ENCODE peak calls at places on chromosomes 13 and 19, in four cellular contexts. A, I, Q and F are unnamed samples.
A peak's percentile ranks its signal among the peaks of the same experiment; 100 is the strongest.

GRCh38 chr19:43425567-43426392 is 11.1 kb downstream of the TEX101 start:
- DNase-seq in I (peak; percentile 46), Q (no peak), A (no peak), F (no peak)

GRCh38 chr13:99331881-99332293 is 24.7 kb upstream of the GPR183 start:
- DNase-seq in Q (no peak), A (no peak), I (no peak), F (no peak)

GRCh38 chr19:17391371-17392151 is 2.4 kb downstream of the CCDC194 start:
- DNase-seq in I (no peak), A (no peak), Q (peak; percentile 38), F (no peak)

GRCh38 chr13:48630791-48631190 is 22.9 kb upstream of the CYSLTR2 start:
- DNase-seq in I (no peak), Q (no peak), A (no peak), F (peak; percentile 44)

GRCh38 chr13:24683833-24684599 is 3.8 kb downstream of the ATP12A start:
- DNase-seq in I (peak; percentile 90), Q (peak; percentile 86), A (peak; percentile 40), F (peak; percentile 40)

GRCh38 chr13:20702530-20702929 is 969 bp upstream of the IL17D start:
- DNase-seq in I (no peak), Q (no peak), A (peak; percentile 16), F (no peak)

GRCh38 chr19:20247016-20247683 is 80.1 kb downstream of the ZNF486 start:
- DNase-seq in Q (peak; percentile 59), I (peak; percentile 82), A (peak; percentile 6), F (peak; percentile 64)

GRCh38 chr13:61777902-61778301 is 362.3 kb upstream of the PCDH20 start:
- DNase-seq in Q (no peak), A (no peak), I (no peak), F (no peak)

GRCh38 chr13:30722361-30722760 is 13.0 kb upstream of the ALOX5AP start:
- DNase-seq in I (no peak), A (no peak), Q (no peak), F (no peak)

GRCh38 chr13:94345374-94346195 is 133.9 kb downstream of the DCT start:
- DNase-seq in A (peak; percentile 32), I (peak; percentile 29), Q (no peak), F (no peak)

GRCh38 chr13:49652691-49653305 is 24.5 kb downstream of the ARL11 start:
- DNase-seq in A (peak; percentile 54), I (peak; percentile 82), Q (peak; percentile 70), F (peak; percentile 14)

GRCh38 chr19:23436318-23436717 is 41.0 kb upstream of the ZNF91 start:
- DNase-seq in Q (no peak), A (no peak), I (peak; percentile 25), F (no peak)

GRCh38 chr13:26971990-26972888 is 199.4 kb downstream of the USP12 start:
- DNase-seq in I (peak; percentile 84), Q (peak; percentile 83), A (peak; percentile 48), F (peak; percentile 56)

GRCh38 chr19:18713550-18714117 is 30.2 kb downstream of the CRTC1 start:
- DNase-seq in A (no peak), I (no peak), Q (no peak), F (no peak)

GRCh38 chr13:99617474-99618255 is 116.4 kb downstream of the TM9SF2 start:
- DNase-seq in A (peak; percentile 55), I (peak; percentile 68), Q (peak; percentile 66), F (peak; percentile 10)

GRCh38 chr19:32403291-32403995 is 2.1 kb upstream of the DPY19L3 start:
- DNase-seq in Q (no peak), A (no peak), I (peak; percentile 74), F (no peak)

GRCh38 chr13:98599502-98600328 is 22.8 kb upstream of the STK24 start:
- DNase-seq in I (peak; percentile 81), Q (peak; percentile 38), A (no peak), F (peak; percentile 70)

GRCh38 chr19:50894478-50895356 is 16.5 kb downstream of the KLK4 start:
- DNase-seq in A (no peak), I (no peak), Q (no peak), F (no peak)

GRCh38 chr13:58893396-58893795 is 1261.9 kb downstream of the PCDH17 start:
- DNase-seq in Q (no peak), A (no peak), I (no peak), F (no peak)

GRCh38 chr13:87661471-87661870 is 9.7 kb upstream of the SLITRK5 start:
- DNase-seq in A (peak; percentile 73), I (no peak), Q (no peak), F (no peak)

GRCh38 chr19:34066007-34066656 is 106.2 kb upstream of the LSM14A start:
- DNase-seq in Q (no peak), I (no peak), A (no peak), F (no peak)
- H3K4me2 ChIP-seq in Q (no peak overlapping the region), I (no peak overlapping the region), A (no peak overlapping the region), F (no peak overlapping the region)

DNA sequence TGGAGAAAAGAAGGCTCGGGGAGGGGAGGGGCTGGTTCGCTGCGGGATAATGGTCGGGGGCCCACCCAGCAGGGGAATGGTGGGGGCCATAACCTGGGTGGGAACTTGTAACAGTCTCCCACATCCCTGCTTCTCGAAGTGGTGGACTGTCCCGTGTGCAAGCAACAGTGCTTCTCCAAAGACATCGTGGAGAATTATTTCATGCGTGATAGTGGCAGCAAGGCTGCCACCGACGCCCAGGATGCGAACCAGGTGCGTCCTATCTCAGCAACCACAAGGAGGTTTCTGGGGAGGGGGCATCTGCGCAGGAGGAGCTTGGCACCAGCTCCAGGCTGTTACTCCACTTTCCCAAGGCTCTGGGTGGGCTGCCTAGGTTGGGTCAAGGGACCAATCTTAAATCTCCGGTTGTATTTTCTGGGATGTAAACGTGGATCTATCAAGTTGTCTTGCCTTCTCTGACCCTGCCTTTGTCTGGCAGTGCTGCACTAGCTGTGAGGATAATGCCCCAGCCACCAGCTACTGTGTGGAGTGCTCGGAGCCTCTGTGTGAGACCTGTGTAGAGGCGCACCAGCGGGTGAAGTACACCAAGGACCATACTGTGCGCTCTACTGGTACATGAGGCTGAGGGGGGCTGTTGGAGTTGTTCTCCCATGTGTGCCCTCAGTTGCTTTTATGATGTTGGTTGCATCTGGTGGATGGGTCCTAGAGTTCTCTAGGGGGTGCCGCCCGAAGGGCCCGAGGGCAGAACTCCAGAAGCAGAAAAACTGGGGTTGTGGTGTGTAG is 1.6 kb downstream of the TRIM28 start:
- DNase-seq in A (no peak), I (no peak), Q (no peak), F (no peak)
- H2BK120ac ChIP-seq in A (no peak overlapping the region), I (no peak overlapping the region), Q (no peak overlapping the region), F (no peak overlapping the region)

GRCh38 chr13:25923217-25924085 is 128.4 kb downstream of the SHISA2 start:
- DNase-seq in Q (no peak), A (peak; percentile 30), I (no peak), F (peak; percentile 50)
- H3K4me2 ChIP-seq in Q (no peak overlapping the region), A (no peak overlapping the region), I (no peak overlapping the region), F (no peak overlapping the region)

GRCh38 chr19:6056282-6056741 is 54.0 kb downstream of the RFX2 start:
- DNase-seq in I (no peak), Q (no peak), A (no peak), F (peak; percentile 12)
- H2BK120ac ChIP-seq in I (no peak overlapping the region), Q (no peak overlapping the region), A (no peak overlapping the region), F (no peak overlapping the region)

GRCh38 chr13:67443901-67444300 is 213.8 kb upstream of the PCDH9 start:
- DNase-seq in I (no peak), A (no peak), Q (no peak), F (no peak)

GRCh38 chr13:67440240-67440639 is 210.1 kb upstream of the PCDH9 start:
- DNase-seq in I (no peak), A (no peak), Q (no peak), F (no peak)

GRCh38 chr13:67438465-67438864 is 208.3 kb upstream of the PCDH9 start:
- DNase-seq in Q (no peak), I (peak; percentile 64), A (no peak), F (no peak)

GRCh38 chr13:67437246-67437645 is 207.1 kb upstream of the PCDH9 start:
- DNase-seq in Q (no peak), A (no peak), I (no peak), F (no peak)

GRCh38 chr13:67439365-67439764 is 209.2 kb upstream of the PCDH9 start:
- DNase-seq in Q (no peak), I (no peak), A (no peak), F (no peak)
- H3K4me2 ChIP-seq in Q (no peak overlapping the region), I (no peak overlapping the region), A (no peak overlapping the region), F (no peak overlapping the region)

DNA sequence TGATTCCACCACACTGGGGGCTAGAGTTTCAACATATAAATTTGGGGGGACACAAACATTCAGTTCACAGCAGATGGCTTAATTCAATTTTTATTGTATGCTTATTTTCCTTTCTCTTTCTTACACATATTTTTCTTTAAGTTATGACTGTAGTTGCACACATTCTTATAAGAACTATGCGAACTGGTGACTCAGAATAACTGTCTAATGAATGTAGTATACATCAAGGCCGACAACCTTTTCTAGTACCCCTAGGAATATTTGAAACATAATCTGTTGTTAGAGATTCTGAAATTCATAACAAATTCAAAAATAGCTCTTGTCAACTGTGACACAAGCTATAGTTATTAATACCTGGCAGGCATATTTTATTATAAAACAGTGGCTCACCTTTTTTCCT is 695.6 kb downstream of the PCDH9 start:
- DNase-seq in A (no peak), Q (no peak), I (no peak), F (no peak)
- H2BK120ac ChIP-seq in A (no peak overlapping the region), Q (no peak overlapping the region), I (no peak overlapping the region), F (no peak overlapping the region)

DNA sequence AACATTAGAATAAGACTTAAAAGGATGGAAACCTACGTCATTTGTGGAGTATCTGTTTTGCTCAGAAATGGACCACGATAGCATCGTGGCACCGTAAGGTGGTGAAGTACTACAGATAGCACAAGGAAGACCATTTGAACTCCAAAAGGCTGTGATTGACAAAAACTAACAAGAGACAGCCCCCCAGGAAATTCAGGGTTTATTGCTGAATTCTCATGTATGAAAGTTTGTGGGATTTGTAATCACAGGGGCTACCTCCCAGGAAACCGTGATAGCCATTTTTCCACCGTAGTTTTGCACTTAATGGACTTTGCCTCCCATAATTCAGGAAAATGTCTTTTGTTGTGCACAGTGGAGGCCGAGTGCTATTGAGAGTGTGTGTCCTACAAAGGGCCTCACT is 182.8 kb downstream of the COL4A1 start:
- DNase-seq in A (no peak), Q (no peak), I (no peak), F (no peak)
- H3K4me2 ChIP-seq in A (no peak overlapping the region), Q (no peak overlapping the region), I (no peak overlapping the region), F (no peak overlapping the region)

GRCh38 chr19:709965-710714 is 1.4 kb downstream of the PALM start:
- DNase-seq in I (no peak), A (no peak), Q (no peak), F (no peak)

GRCh38 chr19:710767-711166 is 2.0 kb downstream of the PALM start:
- DNase-seq in A (no peak), Q (no peak), I (no peak), F (no peak)

GRCh38 chr19:708154-709141 is at the start of gene PALM:
- DNase-seq in Q (peak; percentile 66), A (no peak), I (peak; percentile 34), F (no peak)

GRCh38 chr19:711224-711623 is 2.5 kb downstream of the PALM start:
- DNase-seq in A (no peak), I (peak; percentile 45), Q (no peak), F (no peak)

GRCh38 chr19:709196-709964 is 645 bp downstream of the PALM start:
- DNase-seq in A (no peak), I (no peak), Q (no peak), F (no peak)
- H2BK120ac ChIP-seq in A (peak overlapping the region; percentile 85), I (no peak overlapping the region), Q (no peak overlapping the region), F (no peak overlapping the region)